ENCODE peak calls at places on chromosomes 5 and 9, in five cellular contexts. One of them, this sample, is unnamed.
A peak's percentile ranks its signal among the peaks of the same experiment; 100 is the strongest.

GRCh38 chr9:13266172-13266571 is 13.3 kb downstream of the MPDZ start:
- DNase-seq in H1: no peak
- DNase-seq in HCT116: no peak
- DNase-seq in HepG2: no peak
- DNase-seq in K562: no peak
- DNase-seq in this sample: no peak

GRCh38 chr5:177399903-177400868 is at the start of gene PFN3:
- DNase-seq in H1: no peak
- DNase-seq in HCT116: no peak
- DNase-seq in HepG2: no peak
- DNase-seq in K562: no peak
- DNase-seq in this sample: no peak

GRCh38 chr5:178069909-178070308 is 43.4 kb upstream of the N4BP3 start:
- DNase-seq in H1: no peak
- DNase-seq in HCT116: peak; percentile 35
- DNase-seq in HepG2: peak; percentile 27
- DNase-seq in K562: peak; percentile 77
- DNase-seq in this sample: no peak

GRCh38 chr5:65066385-65066784 is 297.7 kb downstream of the CWC27 start:
- DNase-seq in H1: no peak
- DNase-seq in HCT116: no peak
- DNase-seq in HepG2: no peak
- DNase-seq in K562: no peak
- DNase-seq in this sample: no peak

GRCh38 chr9:124467410-124468060 is 17.3 kb downstream of the ADGRD2 start:
- DNase-seq in H1: no peak
- DNase-seq in HCT116: no peak
- DNase-seq in HepG2: no peak
- DNase-seq in K562: no peak
- DNase-seq in this sample: no peak

GRCh38 chr9:96604005-96604320 is 15.7 kb downstream of the CDC14B start:
- DNase-seq in H1: no peak
- DNase-seq in HCT116: no peak
- DNase-seq in HepG2: no peak
- DNase-seq in K562: no peak
- DNase-seq in this sample: no peak

GRCh38 chr5:134507495-134507894 is 18.0 kb upstream of the JADE2 start:
- DNase-seq in H1: no peak
- DNase-seq in HCT116: no peak
- DNase-seq in HepG2: no peak
- DNase-seq in K562: no peak
- DNase-seq in this sample: no peak

GRCh38 chr9:129162901-129163670 is 15.0 kb downstream of the IER5L start:
- DNase-seq in H1: no peak
- DNase-seq in HCT116: no peak
- DNase-seq in HepG2: no peak
- DNase-seq in K562: no peak
- DNase-seq in this sample: no peak

GRCh38 chr5:1152156-1152555 is 40.3 kb upstream of the SLC12A7 start:
- DNase-seq in H1: no peak
- DNase-seq in HCT116: no peak
- DNase-seq in HepG2: no peak
- DNase-seq in K562: no peak
- DNase-seq in this sample: no peak

GRCh38 chr9:120107138-120107537 is 472.8 kb downstream of the CDK5RAP2 start:
- DNase-seq in H1: no peak
- DNase-seq in HCT116: no peak
- DNase-seq in HepG2: no peak
- DNase-seq in K562: no peak
- DNase-seq in this sample: no peak

GRCh38 chr5:175347027-175347426 is 97.0 kb downstream of the DRD1 start:
- DNase-seq in H1: no peak
- DNase-seq in HCT116: peak; percentile 13
- DNase-seq in HepG2: no peak
- DNase-seq in K562: no peak
- DNase-seq in this sample: no peak

GRCh38 chr5:133746834-133747233 is 134.5 kb upstream of the FSTL4 start:
- DNase-seq in H1: no peak
- DNase-seq in HCT116: peak; percentile 21
- DNase-seq in HepG2: peak; percentile 4
- DNase-seq in K562: peak; percentile 55
- DNase-seq in this sample: no peak

GRCh38 chr5:66989286-66989685 is 207.3 kb downstream of the CD180 start:
- DNase-seq in H1: no peak
- DNase-seq in HCT116: no peak
- DNase-seq in HepG2: peak; percentile 45
- DNase-seq in K562: no peak
- DNase-seq in this sample: no peak

GRCh38 chr9:86020731-86021130 is 78.6 kb downstream of the GOLM1 start:
- DNase-seq in H1: no peak
- DNase-seq in HCT116: no peak
- DNase-seq in HepG2: no peak
- DNase-seq in K562: no peak
- DNase-seq in this sample: no peak

GRCh38 chr5:155512302-155512701 is 498.7 kb downstream of the KIF4B start:
- DNase-seq in H1: peak; percentile 7
- DNase-seq in HCT116: no peak
- DNase-seq in HepG2: no peak
- DNase-seq in K562: no peak
- DNase-seq in this sample: peak; percentile 27

GRCh38 chr9:2053883-2054845 is 39.0 kb downstream of the SMARCA2 start:
- DNase-seq in H1: no peak
- DNase-seq in HCT116: no peak
- DNase-seq in HepG2: no peak
- DNase-seq in K562: no peak
- DNase-seq in this sample: no peak

GRCh38 chr5:132228241-132229035 is 785 bp upstream of the P4HA2 start:
- DNase-seq in H1: no peak
- DNase-seq in HCT116: no peak
- DNase-seq in HepG2: no peak
- DNase-seq in K562: no peak
- DNase-seq in this sample: no peak

GRCh38 chr5:124605516-124605915 is 140.9 kb downstream of the ZNF608 start:
- DNase-seq in H1: no peak
- DNase-seq in HCT116: no peak
- DNase-seq in HepG2: peak; percentile 90
- DNase-seq in K562: no peak
- DNase-seq in this sample: no peak

GRCh38 chr5:74641014-74641777 is 668 bp upstream of the ENC1 start:
- DNase-seq in H1: no peak
- DNase-seq in HCT116: peak; percentile 48
- DNase-seq in HepG2: peak; percentile 84
- DNase-seq in K562: peak; percentile 28
- DNase-seq in this sample: peak; percentile 39

GRCh38 chr5:77211691-77212047 is 1.2 kb downstream of the PDE8B start:
- DNase-seq in H1: no peak
- DNase-seq in HCT116: no peak
- DNase-seq in HepG2: no peak
- DNase-seq in K562: no peak
- DNase-seq in this sample: no peak

GRCh38 chr5:31864015-31864414 is 225.1 kb downstream of the PDZD2 start:
- DNase-seq in H1: no peak
- DNase-seq in HCT116: no peak
- DNase-seq in HepG2: no peak
- DNase-seq in K562: no peak
- DNase-seq in this sample: no peak

GRCh38 chr5:147759441-147759840 is 23.1 kb downstream of the JAKMIP2 start:
- DNase-seq in H1: no peak
- DNase-seq in HCT116: no peak
- DNase-seq in HepG2: no peak
- DNase-seq in K562: no peak
- DNase-seq in this sample: no peak

GRCh38 chr5:131224387-131225191 is 39.3 kb upstream of the CDC42SE2 start:
- DNase-seq in H1: no peak
- DNase-seq in HCT116: no peak
- DNase-seq in HepG2: no peak
- DNase-seq in K562: no peak
- DNase-seq in this sample: no peak

GRCh38 chr9:80041821-80042220 is 470.1 kb downstream of the TLE4 start:
- DNase-seq in H1: no peak
- DNase-seq in HCT116: no peak
- DNase-seq in HepG2: no peak
- DNase-seq in K562: no peak
- DNase-seq in this sample: no peak

GRCh38 chr9:134518004-134518606 is 123.5 kb upstream of the COL5A1 start:
- DNase-seq in H1: no peak
- DNase-seq in HCT116: no peak
- DNase-seq in HepG2: no peak
- DNase-seq in K562: no peak
- DNase-seq in this sample: no peak

GRCh38 chr5:85769347-85769746 is 848.4 kb upstream of the COX7C start:
- DNase-seq in H1: no peak
- DNase-seq in HCT116: no peak
- DNase-seq in HepG2: no peak
- DNase-seq in K562: no peak
- DNase-seq in this sample: no peak

GRCh38 chr9:98778251-98778650 is 18.1 kb downstream of the ANKS6 start:
- DNase-seq in H1: no peak
- DNase-seq in HCT116: no peak
- DNase-seq in HepG2: no peak
- DNase-seq in K562: no peak
- DNase-seq in this sample: no peak

GRCh38 chr9:108543251-108543768 is 312.5 kb downstream of the ACTL7B start:
- DNase-seq in H1: peak; percentile 25
- DNase-seq in HCT116: no peak
- DNase-seq in HepG2: no peak
- DNase-seq in K562: no peak
- DNase-seq in this sample: peak; percentile 74

GRCh38 chr5:90279091-90279490 is 130.5 kb downstream of the CETN3 start:
- DNase-seq in H1: no peak
- DNase-seq in HCT116: no peak
- DNase-seq in HepG2: no peak
- DNase-seq in K562: no peak
- DNase-seq in this sample: no peak

GRCh38 chr9:38689678-38690077 is 30.3 kb downstream of the FAM240B start:
- DNase-seq in H1: peak; percentile 75
- DNase-seq in HCT116: no peak
- DNase-seq in HepG2: no peak
- DNase-seq in K562: no peak
- DNase-seq in this sample: peak; percentile 98

GRCh38 chr5:42491699-42492098 is 68.5 kb downstream of the GHR start:
- DNase-seq in H1: no peak
- DNase-seq in HCT116: no peak
- DNase-seq in HepG2: no peak
- DNase-seq in K562: no peak
- DNase-seq in this sample: no peak

GRCh38 chr9:19615036-19615435 is 173.8 kb downstream of the SLC24A2 start:
- DNase-seq in H1: no peak
- DNase-seq in HCT116: no peak
- DNase-seq in HepG2: no peak
- DNase-seq in K562: no peak
- DNase-seq in this sample: no peak
- TF ChIP-seq ZNF274 in H1: no peak
- TF ChIP-seq ZNF274 in HCT116: no peak
- TF ChIP-seq ZNF274 in HepG2: no peak
- TF ChIP-seq ZNF274 in K562: no peak
- TF ChIP-seq ZNF274 in this sample: no peak

GRCh38 chr9:77221431-77221830 is 44.1 kb downstream of the VPS13A start:
- DNase-seq in H1: no peak
- DNase-seq in HCT116: no peak
- DNase-seq in HepG2: no peak
- DNase-seq in K562: no peak
- DNase-seq in this sample: no peak

GRCh38 chr9:77215874-77216273 is 38.5 kb downstream of the VPS13A start:
- DNase-seq in H1: no peak
- DNase-seq in HCT116: no peak
- DNase-seq in HepG2: peak; percentile 14
- DNase-seq in K562: peak; percentile 3
- DNase-seq in this sample: no peak

GRCh38 chr9:77212801-77213200 is 35.5 kb downstream of the VPS13A start:
- DNase-seq in H1: no peak
- DNase-seq in HCT116: no peak
- DNase-seq in HepG2: no peak
- DNase-seq in K562: no peak
- DNase-seq in this sample: no peak

DNA sequence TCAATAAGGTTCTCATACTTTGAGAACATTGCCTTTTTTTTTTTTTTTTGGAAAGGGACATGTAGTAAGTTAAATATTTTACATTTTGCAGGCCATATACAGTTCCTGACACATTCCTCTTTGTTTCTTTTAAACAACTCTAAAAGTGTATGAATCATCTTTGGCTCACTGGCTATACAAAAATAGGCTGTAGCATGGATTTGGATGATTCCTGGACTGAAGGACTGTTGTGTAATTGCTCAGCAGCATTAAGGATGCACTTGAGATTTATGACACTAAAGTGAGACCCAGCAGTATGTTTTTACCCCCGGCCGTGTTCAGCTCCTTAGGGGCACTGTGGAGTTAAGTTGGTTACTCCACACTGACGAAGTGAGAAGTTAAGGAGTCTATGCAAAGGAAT is 41.3 kb downstream of the VPS13A start:
- DNase-seq in H1: no peak
- DNase-seq in HCT116: no peak
- DNase-seq in HepG2: no peak
- DNase-seq in K562: no peak
- DNase-seq in this sample: no peak
- TF ChIP-seq ZNF274 in H1: no peak
- TF ChIP-seq ZNF274 in HCT116: no peak
- TF ChIP-seq ZNF274 in HepG2: no peak
- TF ChIP-seq ZNF274 in K562: no peak
- TF ChIP-seq ZNF274 in this sample: no peak

GRCh38 chr5:2832394-2832793 is 80.9 kb upstream of the IRX2 start:
- DNase-seq in H1: no peak
- DNase-seq in HCT116: no peak
- DNase-seq in HepG2: no peak
- DNase-seq in K562: no peak
- DNase-seq in this sample: no peak
- TF ChIP-seq ZNF274 in H1: no peak
- TF ChIP-seq ZNF274 in HCT116: no peak
- TF ChIP-seq ZNF274 in HepG2: no peak
- TF ChIP-seq ZNF274 in K562: no peak
- TF ChIP-seq ZNF274 in this sample: no peak

GRCh38 chr9:28946648-28947047 is 1373.4 kb upstream of the C9orf72 start:
- DNase-seq in H1: no peak
- DNase-seq in HCT116: no peak
- DNase-seq in HepG2: no peak
- DNase-seq in K562: no peak
- DNase-seq in this sample: no peak

GRCh38 chr9:28956111-28956880 is 1383.0 kb upstream of the C9orf72 start:
- DNase-seq in H1: no peak
- DNase-seq in HCT116: no peak
- DNase-seq in HepG2: no peak
- DNase-seq in K562: no peak
- DNase-seq in this sample: no peak

DNA sequence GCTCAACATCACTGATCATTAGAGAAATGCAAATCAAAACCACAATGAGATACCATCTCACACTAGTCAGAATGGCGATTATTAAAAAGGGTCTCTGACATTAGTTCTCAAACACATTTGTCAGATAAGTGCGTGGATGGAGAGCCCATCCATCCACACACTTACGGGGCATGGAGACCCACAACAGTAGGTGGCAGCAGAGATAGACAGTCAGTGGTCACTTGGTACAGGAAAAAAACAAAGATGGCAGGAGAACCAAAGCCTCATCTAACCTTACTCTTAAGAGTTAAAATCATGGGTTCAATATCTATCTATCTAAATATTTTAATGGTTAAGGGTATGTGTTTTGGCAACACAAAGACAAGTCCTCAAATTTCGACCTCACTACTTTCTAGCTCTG is 1378.7 kb upstream of the C9orf72 start:
- DNase-seq in H1: no peak
- DNase-seq in HCT116: no peak
- DNase-seq in HepG2: peak; percentile 4
- DNase-seq in K562: no peak
- DNase-seq in this sample: no peak
- TF ChIP-seq ZNF274 in H1: no peak
- TF ChIP-seq ZNF274 in HCT116: no peak
- TF ChIP-seq ZNF274 in HepG2: no peak
- TF ChIP-seq ZNF274 in K562: no peak
- TF ChIP-seq ZNF274 in this sample: no peak